ENCODE peak calls at places on chromosome 7, in ten cellular contexts. One of them, this sample, is unnamed.

GRCh38 chr7:4208586-4208985 is 473.5 kb upstream of the FOXK1 start:
- DNase-seq in type B pancreatic cell: no peak
- DNase-seq in fibroblast of the aortic adventitia: no peak
- DNase-seq in mammary epithelial cell: no peak
- DNase-seq in PC-9: no peak
- DNase-seq in HFFc6: no peak
- DNase-seq in OCI-LY7: no peak
- DNase-seq in neural crest cell: no peak
- DNase-seq in heart left ventricle: no peak
- DNase-seq in WTC11: no peak
- DNase-seq in this sample: no peak

GRCh38 chr7:44122529-44122928 is 819 bp downstream of the POLD2 start:
- DNase-seq in type B pancreatic cell: no peak
- DNase-seq in fibroblast of the aortic adventitia: no peak
- DNase-seq in mammary epithelial cell: no peak
- DNase-seq in PC-9: no peak
- DNase-seq in HFFc6: no peak
- DNase-seq in OCI-LY7: no peak
- DNase-seq in neural crest cell: no peak
- DNase-seq in heart left ventricle: no peak
- DNase-seq in WTC11: no peak
- DNase-seq in this sample: no peak

GRCh38 chr7:81812514-81813472 is 42.9 kb upstream of the HGF start:
- DNase-seq in type B pancreatic cell: no peak
- DNase-seq in fibroblast of the aortic adventitia: no peak
- DNase-seq in mammary epithelial cell: no peak
- DNase-seq in PC-9: no peak
- DNase-seq in HFFc6: no peak
- DNase-seq in OCI-LY7: no peak
- DNase-seq in neural crest cell: no peak
- DNase-seq in heart left ventricle: no peak
- DNase-seq in WTC11: no peak
- DNase-seq in this sample: no peak

GRCh38 chr7:50554431-50554830 is 10.8 kb downstream of the DDC start:
- DNase-seq in type B pancreatic cell: peak
- DNase-seq in fibroblast of the aortic adventitia: no peak
- DNase-seq in mammary epithelial cell: no peak
- DNase-seq in PC-9: no peak
- DNase-seq in HFFc6: no peak
- DNase-seq in OCI-LY7: no peak
- DNase-seq in neural crest cell: no peak
- DNase-seq in heart left ventricle: no peak
- DNase-seq in WTC11: no peak
- DNase-seq in this sample: no peak

GRCh38 chr7:27177795-27178320 is 3.7 kb upstream of the HOXA10 start:
- DNase-seq in type B pancreatic cell: no peak
- DNase-seq in fibroblast of the aortic adventitia: no peak
- DNase-seq in mammary epithelial cell: no peak
- DNase-seq in PC-9: no peak
- DNase-seq in HFFc6: no peak
- DNase-seq in OCI-LY7: no peak
- DNase-seq in neural crest cell: no peak
- DNase-seq in heart left ventricle: no peak
- DNase-seq in WTC11: no peak
- DNase-seq in this sample: no peak

GRCh38 chr7:27955011-27955410 is 215.0 kb downstream of the TAX1BP1 start:
- DNase-seq in type B pancreatic cell: no peak
- DNase-seq in fibroblast of the aortic adventitia: no peak
- DNase-seq in mammary epithelial cell: no peak
- DNase-seq in PC-9: no peak
- DNase-seq in HFFc6: no peak
- DNase-seq in OCI-LY7: no peak
- DNase-seq in neural crest cell: no peak
- DNase-seq in heart left ventricle: no peak
- DNase-seq in WTC11: no peak
- DNase-seq in this sample: no peak

GRCh38 chr7:150410680-150411346 is 31.7 kb downstream of the ZNF775 start:
- DNase-seq in type B pancreatic cell: no peak
- DNase-seq in fibroblast of the aortic adventitia: peak
- DNase-seq in mammary epithelial cell: no peak
- DNase-seq in PC-9: no peak
- DNase-seq in HFFc6: no peak
- DNase-seq in OCI-LY7: no peak
- DNase-seq in neural crest cell: no peak
- DNase-seq in heart left ventricle: peak
- DNase-seq in WTC11: no peak
- DNase-seq in this sample: no peak

GRCh38 chr7:83469076-83469475 is 179.9 kb downstream of the SEMA3E start:
- DNase-seq in type B pancreatic cell: no peak
- DNase-seq in fibroblast of the aortic adventitia: peak
- DNase-seq in mammary epithelial cell: peak
- DNase-seq in PC-9: no peak
- DNase-seq in HFFc6: peak
- DNase-seq in OCI-LY7: no peak
- DNase-seq in neural crest cell: no peak
- DNase-seq in heart left ventricle: no peak
- DNase-seq in WTC11: no peak
- DNase-seq in this sample: no peak

GRCh38 chr7:112986256-112987031 is 100.2 kb downstream of the GPR85 start:
- DNase-seq in type B pancreatic cell: no peak
- DNase-seq in fibroblast of the aortic adventitia: peak
- DNase-seq in mammary epithelial cell: peak
- DNase-seq in PC-9: no peak
- DNase-seq in HFFc6: peak
- DNase-seq in OCI-LY7: no peak
- DNase-seq in neural crest cell: no peak
- DNase-seq in heart left ventricle: no peak
- DNase-seq in WTC11: no peak
- DNase-seq in this sample: no peak

GRCh38 chr7:244981-245380 is 45.0 kb upstream of the FOXL3 start:
- DNase-seq in type B pancreatic cell: no peak
- DNase-seq in fibroblast of the aortic adventitia: no peak
- DNase-seq in mammary epithelial cell: no peak
- DNase-seq in PC-9: no peak
- DNase-seq in HFFc6: no peak
- DNase-seq in OCI-LY7: no peak
- DNase-seq in neural crest cell: no peak
- DNase-seq in heart left ventricle: no peak
- DNase-seq in WTC11: no peak
- DNase-seq in this sample: no peak

GRCh38 chr7:2876031-2876862 is 32.1 kb upstream of the GNA12 start:
- DNase-seq in type B pancreatic cell: no peak
- DNase-seq in fibroblast of the aortic adventitia: no peak
- DNase-seq in mammary epithelial cell: peak
- DNase-seq in PC-9: peak
- DNase-seq in HFFc6: no peak
- DNase-seq in OCI-LY7: no peak
- DNase-seq in neural crest cell: no peak
- DNase-seq in heart left ventricle: no peak
- DNase-seq in WTC11: no peak
- DNase-seq in this sample: no peak

GRCh38 chr7:155333346-155334234 is 35.9 kb downstream of the INSIG1 start:
- DNase-seq in type B pancreatic cell: no peak
- DNase-seq in fibroblast of the aortic adventitia: no peak
- DNase-seq in mammary epithelial cell: no peak
- DNase-seq in PC-9: no peak
- DNase-seq in HFFc6: no peak
- DNase-seq in OCI-LY7: no peak
- DNase-seq in neural crest cell: no peak
- DNase-seq in heart left ventricle: no peak
- DNase-seq in WTC11: no peak
- DNase-seq in this sample: no peak

GRCh38 chr7:38728145-38728544 is 97.0 kb upstream of the AMPH start:
- DNase-seq in type B pancreatic cell: no peak
- DNase-seq in fibroblast of the aortic adventitia: peak
- DNase-seq in mammary epithelial cell: no peak
- DNase-seq in PC-9: no peak
- DNase-seq in HFFc6: no peak
- DNase-seq in OCI-LY7: no peak
- DNase-seq in neural crest cell: no peak
- DNase-seq in heart left ventricle: no peak
- DNase-seq in WTC11: no peak
- DNase-seq in this sample: no peak

GRCh38 chr7:65750511-65751344 is 122.1 kb upstream of the VKORC1L1 start:
- DNase-seq in type B pancreatic cell: peak
- DNase-seq in fibroblast of the aortic adventitia: peak
- DNase-seq in mammary epithelial cell: peak
- DNase-seq in PC-9: peak
- DNase-seq in HFFc6: peak
- DNase-seq in OCI-LY7: peak
- DNase-seq in neural crest cell: peak
- DNase-seq in heart left ventricle: peak
- DNase-seq in WTC11: peak
- DNase-seq in this sample: peak
- TF ChIP-seq CTCF in type B pancreatic cell: peak
- TF ChIP-seq CTCF in fibroblast of the aortic adventitia: no peak
- TF ChIP-seq CTCF in mammary epithelial cell: no peak
- TF ChIP-seq CTCF in PC-9: no peak
- TF ChIP-seq CTCF in HFFc6: peak
- TF ChIP-seq CTCF in OCI-LY7: no peak
- TF ChIP-seq CTCF in neural crest cell: no peak
- TF ChIP-seq CTCF in heart left ventricle: peak
- TF ChIP-seq CTCF in WTC11: no peak
- TF ChIP-seq CTCF in this sample: no peak

DNA sequence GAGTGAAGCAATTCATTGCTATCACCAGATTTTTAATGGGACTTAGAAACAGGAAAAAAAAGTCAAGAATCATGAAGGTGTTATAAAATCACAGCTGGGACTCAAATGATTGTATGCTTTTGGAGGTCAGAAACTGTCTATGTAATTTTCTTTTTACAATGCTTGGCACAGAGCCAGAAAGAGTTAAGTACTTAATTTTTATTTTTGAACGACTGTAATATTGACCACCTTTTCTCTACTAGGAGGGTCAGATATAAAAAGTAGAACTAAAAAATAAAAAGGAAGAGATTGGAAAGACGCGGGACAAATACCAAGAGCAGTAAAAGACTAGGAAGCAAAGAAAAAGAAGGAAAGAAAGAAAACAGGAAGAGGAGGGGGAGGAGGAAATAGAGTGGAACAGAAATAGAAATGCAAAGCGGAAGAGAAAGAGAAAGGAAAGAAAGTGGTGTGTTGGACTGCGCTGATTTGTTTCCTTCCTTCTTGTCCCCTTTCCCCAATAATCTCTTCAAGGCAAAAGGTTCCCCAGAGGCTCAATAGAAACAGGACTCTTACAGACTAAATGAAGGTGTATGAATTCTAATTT is 23.2 kb upstream of the C1GALT1 start:
- DNase-seq in type B pancreatic cell: no peak
- DNase-seq in fibroblast of the aortic adventitia: peak
- DNase-seq in mammary epithelial cell: no peak
- DNase-seq in PC-9: no peak
- DNase-seq in HFFc6: no peak
- DNase-seq in OCI-LY7: peak
- DNase-seq in neural crest cell: no peak
- DNase-seq in heart left ventricle: no peak
- DNase-seq in WTC11: no peak
- DNase-seq in this sample: no peak
- TF ChIP-seq CTCF in type B pancreatic cell: no peak
- TF ChIP-seq CTCF in fibroblast of the aortic adventitia: no peak
- TF ChIP-seq CTCF in mammary epithelial cell: no peak
- TF ChIP-seq CTCF in PC-9: no peak
- TF ChIP-seq CTCF in HFFc6: no peak
- TF ChIP-seq CTCF in OCI-LY7: no peak
- TF ChIP-seq CTCF in neural crest cell: no peak
- TF ChIP-seq CTCF in heart left ventricle: no peak
- TF ChIP-seq CTCF in WTC11: no peak
- TF ChIP-seq CTCF in this sample: no peak

DNA sequence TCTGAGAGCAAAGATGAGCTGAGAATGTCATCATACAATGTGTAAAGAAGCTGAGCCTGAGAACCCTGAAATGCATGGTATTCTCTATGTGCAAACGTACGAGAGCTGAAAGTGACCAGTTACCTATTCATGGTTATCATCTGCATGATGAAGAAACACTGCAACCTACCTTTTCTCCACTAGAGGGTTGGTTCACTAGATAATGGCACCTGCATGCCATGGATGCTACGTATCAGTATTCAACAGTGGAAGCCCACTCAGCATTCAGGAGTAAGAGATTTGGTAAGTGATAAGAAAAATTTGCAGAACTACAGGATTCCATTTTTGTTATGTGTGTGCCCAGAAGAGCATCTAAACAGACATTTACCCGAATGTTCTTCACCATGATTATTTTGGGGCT is 145.4 kb downstream of the PTPRN2 start:
- DNase-seq in type B pancreatic cell: no peak
- DNase-seq in fibroblast of the aortic adventitia: no peak
- DNase-seq in mammary epithelial cell: no peak
- DNase-seq in PC-9: no peak
- DNase-seq in HFFc6: no peak
- DNase-seq in OCI-LY7: peak
- DNase-seq in neural crest cell: no peak
- DNase-seq in heart left ventricle: no peak
- DNase-seq in WTC11: no peak
- DNase-seq in this sample: no peak
- TF ChIP-seq CTCF in type B pancreatic cell: peak
- TF ChIP-seq CTCF in fibroblast of the aortic adventitia: no peak
- TF ChIP-seq CTCF in mammary epithelial cell: no peak
- TF ChIP-seq CTCF in PC-9: peak
- TF ChIP-seq CTCF in HFFc6: peak
- TF ChIP-seq CTCF in OCI-LY7: peak
- TF ChIP-seq CTCF in neural crest cell: peak
- TF ChIP-seq CTCF in heart left ventricle: no peak
- TF ChIP-seq CTCF in WTC11: peak
- TF ChIP-seq CTCF in this sample: peak

GRCh38 chr7:26001662-26002244 is 150.2 kb upstream of the NFE2L3 start:
- DNase-seq in type B pancreatic cell: no peak
- DNase-seq in fibroblast of the aortic adventitia: no peak
- DNase-seq in mammary epithelial cell: no peak
- DNase-seq in PC-9: no peak
- DNase-seq in HFFc6: no peak
- DNase-seq in OCI-LY7: no peak
- DNase-seq in neural crest cell: no peak
- DNase-seq in heart left ventricle: no peak
- DNase-seq in WTC11: no peak
- DNase-seq in this sample: no peak

GRCh38 chr7:25995216-25995615 is 156.8 kb upstream of the NFE2L3 start:
- DNase-seq in type B pancreatic cell: no peak
- DNase-seq in fibroblast of the aortic adventitia: no peak
- DNase-seq in mammary epithelial cell: no peak
- DNase-seq in PC-9: no peak
- DNase-seq in HFFc6: no peak
- DNase-seq in OCI-LY7: no peak
- DNase-seq in neural crest cell: no peak
- DNase-seq in heart left ventricle: no peak
- DNase-seq in WTC11: no peak
- DNase-seq in this sample: no peak

GRCh38 chr7:25994433-25994988 is 157.5 kb upstream of the NFE2L3 start:
- DNase-seq in type B pancreatic cell: no peak
- DNase-seq in fibroblast of the aortic adventitia: no peak
- DNase-seq in mammary epithelial cell: no peak
- DNase-seq in PC-9: no peak
- DNase-seq in HFFc6: no peak
- DNase-seq in OCI-LY7: no peak
- DNase-seq in neural crest cell: no peak
- DNase-seq in heart left ventricle: no peak
- DNase-seq in WTC11: no peak
- DNase-seq in this sample: no peak

GRCh38 chr7:25998499-25998898 is 153.5 kb upstream of the NFE2L3 start:
- DNase-seq in type B pancreatic cell: no peak
- DNase-seq in fibroblast of the aortic adventitia: no peak
- DNase-seq in mammary epithelial cell: no peak
- DNase-seq in PC-9: no peak
- DNase-seq in HFFc6: no peak
- DNase-seq in OCI-LY7: no peak
- DNase-seq in neural crest cell: no peak
- DNase-seq in heart left ventricle: no peak
- DNase-seq in WTC11: no peak
- DNase-seq in this sample: no peak

GRCh38 chr7:25995893-25996529 is 156.0 kb upstream of the NFE2L3 start:
- DNase-seq in type B pancreatic cell: no peak
- DNase-seq in fibroblast of the aortic adventitia: no peak
- DNase-seq in mammary epithelial cell: no peak
- DNase-seq in PC-9: no peak
- DNase-seq in HFFc6: no peak
- DNase-seq in OCI-LY7: no peak
- DNase-seq in neural crest cell: no peak
- DNase-seq in heart left ventricle: no peak
- DNase-seq in WTC11: no peak
- DNase-seq in this sample: no peak
- TF ChIP-seq CTCF in type B pancreatic cell: no peak
- TF ChIP-seq CTCF in fibroblast of the aortic adventitia: no peak
- TF ChIP-seq CTCF in mammary epithelial cell: no peak
- TF ChIP-seq CTCF in PC-9: peak
- TF ChIP-seq CTCF in HFFc6: no peak
- TF ChIP-seq CTCF in OCI-LY7: peak
- TF ChIP-seq CTCF in neural crest cell: no peak
- TF ChIP-seq CTCF in heart left ventricle: no peak
- TF ChIP-seq CTCF in WTC11: no peak
- TF ChIP-seq CTCF in this sample: no peak